ENCODE peak calls at places on chromosomes 2 and 18, in nine cellular contexts. U is AG10803, R is GM13976, X is fibroblast of lung, T is bronchial epithelial cell, S is Calu3, K is mesothelial cell of epicardium, L is GM20000, I is spleen. Z is an unnamed sample.

GRCh38 chr18:25686960-25687520 is 335.1 kb upstream of the ZNF521 start:
- DNase-seq in I (no peak), U (no peak), R (no peak), K (no peak), T (no peak), L (no peak), S (no peak), X (peak), Z (no peak)

GRCh38 chr18:32577561-32577960 is 106.9 kb upstream of the GAREM1 start:
- DNase-seq in U (no peak), L (no peak), K (no peak), X (no peak), T (no peak), S (no peak), R (no peak), I (no peak), Z (no peak)

GRCh38 chr2:233387667-233388528 is 33.6 kb downstream of the DGKD start:
- DNase-seq in S (no peak), T (no peak), L (no peak), I (no peak), U (peak), R (no peak), X (peak), K (peak), Z (no peak)

GRCh38 chr2:29106241-29106640 is 9.0 kb upstream of the CLIP4 start:
- DNase-seq in I (no peak), T (no peak), R (no peak), U (no peak), X (no peak), S (no peak), K (no peak), L (no peak), Z (no peak)

GRCh38 chr2:182436252-182436651 is 9.4 kb upstream of the PDE1A start:
- DNase-seq in K (no peak), L (no peak), X (no peak), R (no peak), S (no peak), U (no peak), T (no peak), I (no peak), Z (no peak)

GRCh38 chr2:67446504-67446911 is 49.4 kb downstream of the ETAA1 start:
- DNase-seq in I (no peak), L (no peak), S (no peak), U (no peak), T (peak), R (no peak), X (peak), K (no peak), Z (no peak)

GRCh38 chr2:239177908-239178307 is 222.9 kb downstream of the HDAC4 start:
- DNase-seq in X (no peak), S (no peak), U (no peak), T (no peak), K (peak), R (no peak), L (no peak), I (peak), Z (no peak)

GRCh38 chr18:36322734-36323133 is 25.2 kb downstream of the FHOD3 start:
- DNase-seq in X (no peak), S (no peak), L (no peak), U (no peak), I (no peak), T (no peak), R (no peak), K (no peak), Z (no peak)

GRCh38 chr2:44955593-44956449 is 14.3 kb downstream of the SIX3 start:
- DNase-seq in X (peak), U (peak), S (peak), T (peak), K (peak), I (peak), R (peak), L (peak), Z (peak)
- TF ChIP-seq CTCF in X (peak), U (peak), S (peak), T (peak), K (peak), I (peak), R (peak), L (peak), Z (peak)

GRCh38 chr2:35873921-35874320 is 481.7 kb upstream of the CRIM1 start:
- DNase-seq in U (no peak), T (no peak), K (no peak), S (no peak), L (no peak), X (no peak), R (no peak), I (no peak), Z (no peak)

DNA sequence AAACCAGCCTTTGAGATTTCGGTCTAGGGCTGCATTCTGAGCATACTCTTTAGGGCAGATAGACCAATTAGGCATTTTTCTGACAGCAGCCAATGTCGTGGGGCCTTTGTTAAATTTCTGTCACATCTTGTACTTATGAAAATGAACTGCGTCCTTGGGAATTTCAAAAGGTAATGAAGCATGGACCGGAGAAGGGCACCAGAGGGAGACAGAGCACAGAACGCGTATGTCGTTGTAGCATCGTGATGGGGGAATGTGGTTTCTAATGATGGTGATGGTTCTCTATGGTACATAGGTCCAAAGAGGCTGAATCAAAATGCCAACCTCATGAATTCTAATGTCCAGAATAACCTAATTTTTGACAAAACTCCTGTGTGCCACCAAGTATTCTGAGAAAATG is 483.9 kb upstream of the CRIM1 start:
- DNase-seq in K (no peak), L (no peak), S (no peak), R (no peak), U (peak), T (no peak), I (no peak), X (no peak), Z (no peak)
- TF ChIP-seq CTCF in K (no peak), L (no peak), S (no peak), R (no peak), U (peak), T (no peak), I (no peak), X (no peak), Z (peak)

GRCh38 chr2:114543106-114543806 is 100.8 kb downstream of the DPP10 start:
- DNase-seq in I (no peak), S (peak), T (no peak), L (no peak), R (no peak), K (no peak), X (peak), U (peak), Z (no peak)
- TF ChIP-seq CTCF in I (no peak), S (peak), T (no peak), L (no peak), R (no peak), K (no peak), X (peak), U (peak), Z (peak)

GRCh38 chr2:78465707-78466106 is 559.8 kb upstream of the REG3G start:
- DNase-seq in R (no peak), U (no peak), T (no peak), K (no peak), X (no peak), L (no peak), S (no peak), I (no peak), Z (no peak)
- TF ChIP-seq CTCF in R (no peak), U (no peak), T (no peak), K (no peak), X (no peak), L (no peak), S (no peak), I (no peak), Z (no peak)

DNA sequence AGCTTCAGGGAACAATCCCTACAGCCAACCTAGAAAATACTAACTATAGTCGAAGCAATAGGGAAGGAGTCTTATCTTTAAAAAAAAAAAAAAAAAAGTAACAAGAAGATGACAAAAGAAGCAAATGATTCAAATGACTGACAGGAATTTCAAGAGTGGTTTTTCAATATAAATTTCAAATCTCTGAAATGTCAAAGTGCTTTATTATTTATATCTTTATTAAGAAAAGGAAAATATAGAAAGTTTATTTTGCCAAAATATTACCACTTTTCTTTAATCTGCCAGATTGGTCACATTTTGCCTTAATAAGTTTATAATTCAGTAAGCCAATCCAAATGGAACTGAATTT is 63.5 kb upstream of the HNRNPA3 start:
- DNase-seq in R (no peak), X (no peak), L (no peak), T (no peak), K (no peak), I (no peak), U (no peak), S (no peak), Z (no peak)
- TF ChIP-seq CTCF in R (no peak), X (no peak), L (no peak), T (no peak), K (no peak), I (peak), U (no peak), S (no peak), Z (no peak)

DNA sequence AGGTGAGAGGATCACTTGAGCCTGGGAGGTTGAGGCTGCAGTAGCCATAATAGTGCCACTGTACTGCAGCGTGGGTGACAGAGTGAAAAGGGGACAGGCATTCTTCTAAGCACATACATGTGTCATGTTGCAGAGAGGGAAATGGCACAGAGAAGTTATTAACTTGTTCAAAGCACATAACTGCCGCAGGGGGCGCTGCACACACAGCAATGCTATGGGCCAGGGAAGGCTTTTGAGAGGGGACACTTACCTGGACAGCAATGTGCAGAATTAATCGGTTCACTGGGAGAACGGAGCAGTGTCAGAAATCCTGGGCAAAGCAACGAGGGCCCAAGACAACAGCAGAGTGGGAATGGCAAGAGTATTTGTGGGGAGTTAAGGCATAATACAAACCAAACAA is 2.4 kb downstream of the SCYGR8 start:
- DNase-seq in I (peak), K (no peak), X (no peak), L (no peak), U (no peak), T (peak), R (no peak), S (no peak), Z (no peak)
- TF ChIP-seq CTCF in I (no peak), K (peak), X (peak), L (no peak), U (peak), T (peak), R (no peak), S (no peak), Z (peak)

GRCh38 chr2:205427112-205427511 is 255.2 kb upstream of the NRP2 start:
- DNase-seq in R (no peak), S (no peak), K (no peak), T (peak), I (no peak), L (no peak), U (peak), X (peak), Z (no peak)

GRCh38 chr2:205424326-205424725 is 258.0 kb upstream of the NRP2 start:
- DNase-seq in X (no peak), S (no peak), T (no peak), U (no peak), L (no peak), I (no peak), R (no peak), K (no peak), Z (no peak)

DNA sequence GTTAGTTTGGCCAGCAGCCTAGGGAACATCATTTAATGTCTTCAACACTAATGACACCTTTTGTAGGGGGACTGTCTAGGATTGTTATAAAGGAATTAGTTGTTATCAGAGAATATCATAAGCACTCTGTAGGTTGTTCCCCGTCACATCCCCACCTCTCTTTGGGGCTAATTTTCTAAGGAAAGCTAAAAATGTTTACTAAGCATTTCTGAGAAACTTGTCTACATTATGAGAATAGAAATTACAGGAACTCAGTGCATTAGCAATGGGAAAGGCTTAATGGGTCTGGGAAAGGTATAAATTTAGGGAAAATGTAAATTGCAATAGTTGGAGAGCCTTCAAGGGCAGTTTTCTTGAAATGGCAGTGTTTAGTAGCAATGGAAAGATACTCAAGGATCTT is 257.2 kb upstream of the NRP2 start:
- DNase-seq in U (no peak), S (no peak), T (no peak), L (no peak), X (no peak), K (no peak), R (no peak), I (no peak), Z (no peak)
- TF ChIP-seq CTCF in U (no peak), S (no peak), T (no peak), L (no peak), X (no peak), K (no peak), R (no peak), I (no peak), Z (no peak)